ENCODE peak calls at places on chromosome 20, in five cellular contexts. R is esophagus squamous epithelium, Q is lower leg skin, N is fibroblast of mammary gland, L is fibroblast of pulmonary artery. E is an unnamed sample.
A peak's percentile ranks its signal among the peaks of the same experiment; 100 is the strongest.

GRCh38 chr20:2558581-2559301 is 22.4 kb downstream of the TMC2 start:
- DNase-seq in Q (no peak), R (no peak), L (peak; percentile 12), N (peak; percentile 3), E (peak; percentile 6)

GRCh38 chr20:61972910-61973508 is 92.7 kb downstream of the TAF4 start:
- DNase-seq in Q (no peak), L (no peak), N (no peak), R (no peak), E (no peak)

GRCh38 chr20:13222319-13222716 is 1.2 kb downstream of the ISM1 start:
- DNase-seq in Q (no peak), L (no peak), N (no peak), R (no peak), E (no peak)

GRCh38 chr20:38961530-38962043 is 557 bp upstream of the DHX35 start:
- DNase-seq in Q (no peak), N (no peak), R (no peak), L (no peak), E (no peak)

GRCh38 chr20:62428008-62428384 is 657 bp upstream of the RBBP8NL start:
- DNase-seq in L (no peak), R (no peak), N (no peak), Q (no peak), E (no peak)

GRCh38 chr20:44461142-44461802 is 14.4 kb upstream of the TTPAL start:
- DNase-seq in L (no peak), Q (no peak), R (no peak), N (no peak), E (no peak)

GRCh38 chr20:57164872-57165271 is 101.6 kb downstream of the BMP7 start:
- DNase-seq in R (no peak), L (no peak), N (no peak), Q (no peak), E (no peak)

GRCh38 chr20:8764289-8764962 is 304.5 kb upstream of the PLCB4 start:
- DNase-seq in R (no peak), Q (no peak), N (no peak), L (peak; percentile 16), E (no peak)

GRCh38 chr20:18276821-18277220 is 11.5 kb upstream of the ZNF133 start:
- DNase-seq in R (no peak), L (peak; percentile 76), Q (peak; percentile 65), N (peak; percentile 71), E (peak; percentile 88)

GRCh38 chr20:18004389-18005031 is 35.7 kb downstream of the MGME1 start:
- DNase-seq in L (peak; percentile 22), N (peak; percentile 41), R (no peak), Q (no peak), E (no peak)

GRCh38 chr20:4483481-4483880 is 238.2 kb upstream of the PRND start:
- DNase-seq in N (peak; percentile 79), R (no peak), L (peak; percentile 71), Q (no peak), E (no peak)

GRCh38 chr20:37567671-37568588 is 40.3 kb upstream of the BLCAP start:
- DNase-seq in R (no peak), Q (no peak), L (peak; percentile 4), N (no peak), E (peak; percentile 28)

GRCh38 chr20:38407321-38407720 is 27.8 kb downstream of the SNHG17 start:
- DNase-seq in R (no peak), N (no peak), L (no peak), Q (no peak), E (no peak)

GRCh38 chr20:55160022-55160421 is 684.6 kb downstream of the DOK5 start:
- DNase-seq in N (peak; percentile 80), R (no peak), L (no peak), Q (no peak), E (peak; percentile 0)

GRCh38 chr20:23441850-23442313 is 2.4 kb downstream of the CSTL1 start:
- DNase-seq in L (peak; percentile 86), R (no peak), N (peak; percentile 86), Q (peak; percentile 68), E (peak; percentile 88)

GRCh38 chr20:32167552-32167951 is 40.0 kb downstream of the PLAGL2 start:
- DNase-seq in Q (no peak), N (no peak), L (no peak), R (no peak), E (no peak)

GRCh38 chr20:56689318-56689717 is 60.2 kb downstream of the TFAP2C start:
- DNase-seq in N (peak; percentile 84), L (peak; percentile 65), Q (peak; percentile 29), R (no peak), E (peak; percentile 65)

GRCh38 chr20:17634666-17635319 is 47.2 kb downstream of the RRBP1 start:
- DNase-seq in N (no peak), R (no peak), L (peak; percentile 39), Q (no peak), E (no peak)

GRCh38 chr20:37575884-37576283 is 48.2 kb upstream of the BLCAP start:
- DNase-seq in L (no peak), N (no peak), Q (no peak), R (no peak), E (no peak)

GRCh38 chr20:47727909-47728361 is 57.3 kb downstream of the SULF2 start:
- DNase-seq in R (no peak), N (no peak), Q (no peak), L (no peak), E (no peak)

GRCh38 chr20:61748376-61748775 is 317.3 kb downstream of the TAF4 start:
- DNase-seq in Q (no peak), R (no peak), L (no peak), N (peak; percentile 47), E (peak; percentile 7)

GRCh38 chr20:3171391-3172125 is 1.8 kb downstream of the LZTS3 start:
- DNase-seq in Q (no peak), L (no peak), R (no peak), N (no peak), E (no peak)

DNA sequence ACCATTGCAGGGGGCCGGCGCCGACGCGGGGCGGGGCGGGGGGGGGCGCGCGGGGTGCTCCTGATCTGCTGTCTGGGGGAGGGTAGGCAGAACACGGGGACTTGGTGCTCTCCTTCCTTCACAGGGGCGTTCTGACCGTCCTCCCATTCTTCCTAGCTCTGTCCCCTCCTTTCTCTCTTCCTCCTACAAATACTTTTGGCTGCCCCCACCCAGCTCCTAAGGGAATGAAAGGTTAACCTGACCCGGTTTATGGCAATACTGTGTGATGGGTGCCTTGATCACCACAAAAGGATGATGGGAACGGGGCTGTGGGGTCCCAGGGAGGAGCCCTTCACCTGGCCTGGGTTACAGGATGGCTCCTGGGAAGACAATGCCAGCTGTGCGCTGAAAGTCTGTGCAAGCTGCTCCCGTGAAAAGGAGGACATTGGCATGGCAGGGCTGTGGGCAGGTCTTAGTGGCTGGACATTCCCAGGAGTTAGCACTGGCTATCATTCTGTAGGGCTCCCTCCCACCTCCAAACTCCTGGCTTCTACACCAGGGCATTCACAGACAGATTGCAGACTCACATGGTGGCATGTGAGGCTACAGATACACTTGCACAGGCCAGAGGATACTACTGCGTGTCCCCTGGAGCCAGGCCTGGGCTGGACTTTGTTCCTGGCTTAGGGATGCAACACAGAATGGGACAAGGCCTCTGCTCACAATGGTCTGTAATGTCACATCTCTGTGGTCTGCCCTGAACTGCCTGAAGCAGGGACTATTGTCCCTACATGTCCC is 1.9 kb upstream of the TPD52L2 start:
- DNase-seq in L (no peak), N (no peak), Q (no peak), R (no peak), E (no peak)
- H3K4me3 ChIP-seq in L (peak overlapping the region; percentile 93), N (peak overlapping the region; percentile 74), Q (no peak overlapping the region), R (peak overlapping the region; percentile 97), E (peak overlapping the region; percentile 96)

GRCh38 chr20:25223179-25223661 is 24.7 kb upstream of the PYGB start:
- DNase-seq in R (no peak), Q (no peak), N (peak; percentile 74), L (peak; percentile 90), E (peak; percentile 96)
- TF ChIP-seq CTCF in R (peak; percentile 15), Q (no peak), N (peak; percentile 10), L (peak; percentile 19), E (no peak)

GRCh38 chr20:50712771-50713676 is 18.4 kb upstream of the PARD6B start:
- DNase-seq in R (no peak), N (no peak), L (no peak), Q (no peak), E (no peak)
- H3K4me3 ChIP-seq in R (no peak overlapping the region), N (no peak overlapping the region), L (no peak overlapping the region), Q (no peak overlapping the region), E (no peak overlapping the region)

DNA sequence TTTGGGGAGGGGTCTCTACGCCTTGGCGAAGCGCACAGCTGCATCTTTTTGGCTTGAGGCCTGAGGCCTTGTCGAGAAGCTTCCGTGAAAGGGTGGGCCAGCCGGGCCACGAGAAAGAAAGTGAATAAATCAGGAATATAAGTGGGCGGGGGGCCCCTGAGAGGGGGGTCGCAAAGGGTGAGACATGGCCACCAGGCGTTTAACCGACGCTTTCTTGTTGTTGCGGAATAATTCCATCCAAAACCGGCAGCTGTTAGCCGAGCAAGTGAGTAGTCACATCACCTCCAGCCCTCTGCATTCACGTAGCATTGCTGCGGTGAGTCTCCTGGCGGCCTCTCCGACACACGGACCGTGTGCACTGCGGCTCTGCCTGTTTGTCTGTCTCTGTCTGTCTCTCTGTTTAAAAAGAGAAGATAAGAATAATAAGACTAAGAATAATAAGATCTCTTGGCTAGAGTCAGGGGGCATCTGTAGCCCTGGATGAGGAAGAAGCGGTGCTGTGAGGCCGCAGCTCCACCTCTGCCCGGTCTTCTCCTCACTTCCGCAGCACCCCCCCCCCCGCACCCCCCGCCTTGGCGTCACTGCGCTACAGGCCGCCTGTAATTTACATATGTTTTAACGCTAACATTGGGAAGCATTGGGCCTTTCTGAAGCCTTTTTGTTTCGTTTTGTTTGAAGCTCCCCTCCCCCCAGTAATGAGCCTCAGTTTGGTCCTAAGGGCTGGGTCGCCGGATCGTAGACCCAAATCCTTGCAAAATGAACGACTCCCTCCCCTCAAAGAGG is 931 bp downstream of the STX16 start:
- DNase-seq in Q (peak; percentile 32), R (peak; percentile 37), L (peak; percentile 78), N (peak; percentile 72), E (peak; percentile 82)
- TF ChIP-seq CTCF in Q (no peak), R (peak; percentile 15), L (peak; percentile 1), N (no peak), E (peak; percentile 2)

GRCh38 chr20:51768759-51769517 is 748 bp upstream of the ATP9A start:
- DNase-seq in N (no peak), L (peak; percentile 7), R (no peak), Q (no peak), E (no peak)

GRCh38 chr20:51769941-51770615 is 1.9 kb upstream of the ATP9A start:
- DNase-seq in L (no peak), N (no peak), Q (no peak), R (no peak), E (no peak)

GRCh38 chr20:51767018-51767866 is 948 bp downstream of the ATP9A start:
- DNase-seq in L (peak; percentile 14), R (no peak), Q (peak; percentile 56), N (peak; percentile 35), E (no peak)

GRCh38 chr20:51763965-51764602 is 4.1 kb downstream of the ATP9A start:
- DNase-seq in N (peak; percentile 73), Q (no peak), R (no peak), L (peak; percentile 23), E (no peak)

GRCh38 chr20:51767867-51768758 is at the start of gene ATP9A:
- DNase-seq in L (peak; percentile 31), N (no peak), R (no peak), Q (no peak), E (no peak)
- H3K4me3 ChIP-seq in L (peak within 1 kb of the TSS; percentile 67), N (peak within 1 kb of the TSS; percentile 48), R (peak within 1 kb of the TSS; percentile 88), Q (peak within 1 kb of the TSS; percentile 62), E (peak within 1 kb of the TSS; percentile 92)

DNA sequence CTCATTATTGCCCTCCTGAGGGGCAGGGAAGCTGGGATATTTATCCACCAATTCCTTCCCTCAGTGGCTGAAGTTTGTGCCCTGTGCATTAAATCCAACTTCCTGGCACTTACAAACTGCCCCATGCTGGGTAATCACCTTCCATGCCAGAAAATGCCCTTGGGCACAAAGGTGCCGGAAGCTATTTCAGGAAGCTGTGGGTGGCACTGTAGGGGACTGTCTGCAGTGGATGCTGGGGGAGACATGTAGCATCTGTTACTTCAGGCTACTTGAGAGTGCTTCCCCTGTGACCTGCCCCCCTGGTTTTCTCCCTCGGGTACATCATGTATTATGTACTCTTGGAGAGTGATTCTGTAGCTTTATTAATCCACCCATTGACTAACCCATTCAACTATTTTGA is 24.7 kb upstream of the RALGAPA2 start:
- DNase-seq in N (no peak), R (no peak), L (no peak), Q (peak; percentile 4), E (no peak)
- TF ChIP-seq CTCF in N (no peak), R (no peak), L (no peak), Q (no peak), E (no peak)

E was measured in foreskin fibroblast.